ENCODE peak calls at places on chromosomes 1 and 21, in four cellular contexts. One of them, this sample, is unnamed. For H3K9me3, the result is how much of the 10 kb centered on the place peaks cover.

GRCh38 chr1:156471496-156472490 is 28.8 kb downstream of the MEF2D start:
- DNase-seq in IMR-90: no peak
- DNase-seq in mucosa of descending colon: peak
- DNase-seq in cardiac muscle cell: peak
- DNase-seq in this sample: no peak

GRCh38 chr1:1181938-1182410 is 8.3 kb downstream of the TTLL10 start:
- DNase-seq in cardiac muscle cell: no peak
- DNase-seq in mucosa of descending colon: peak
- DNase-seq in IMR-90: no peak
- DNase-seq in this sample: no peak

GRCh38 chr1:198153103-198153502 is 3.7 kb upstream of the NEK7 start:
- DNase-seq in mucosa of descending colon: no peak
- DNase-seq in cardiac muscle cell: peak
- DNase-seq in IMR-90: peak
- DNase-seq in this sample: no peak

GRCh38 chr1:10122926-10123325 is 87.4 kb upstream of the KIF1B start:
- DNase-seq in mucosa of descending colon: no peak
- DNase-seq in IMR-90: peak
- DNase-seq in cardiac muscle cell: no peak
- DNase-seq in this sample: no peak

GRCh38 chr1:202009326-202010031 is 908 bp upstream of the ELF3 start:
- DNase-seq in mucosa of descending colon: peak
- DNase-seq in IMR-90: peak
- DNase-seq in cardiac muscle cell: peak
- DNase-seq in this sample: no peak

GRCh38 chr1:208219098-208219658 is 25.0 kb downstream of the PLXNA2 start:
- DNase-seq in IMR-90: no peak
- DNase-seq in cardiac muscle cell: no peak
- DNase-seq in mucosa of descending colon: no peak
- DNase-seq in this sample: no peak

GRCh38 chr1:48493970-48494769 is 22.2 kb upstream of the SPATA6 start:
- DNase-seq in cardiac muscle cell: peak
- DNase-seq in mucosa of descending colon: no peak
- DNase-seq in IMR-90: peak
- DNase-seq in this sample: no peak

GRCh38 chr1:178726545-178726944 is 1.5 kb downstream of the RALGPS2 start:
- DNase-seq in mucosa of descending colon: no peak
- DNase-seq in cardiac muscle cell: no peak
- DNase-seq in IMR-90: no peak
- DNase-seq in this sample: no peak

GRCh38 chr1:234605983-234606730 is 3.8 kb downstream of the IRF2BP2 start:
- DNase-seq in mucosa of descending colon: peak
- DNase-seq in cardiac muscle cell: peak
- DNase-seq in IMR-90: peak
- DNase-seq in this sample: peak

GRCh38 chr1:59516881-59517280 is 220.0 kb downstream of the FGGY start:
- DNase-seq in mucosa of descending colon: no peak
- DNase-seq in IMR-90: no peak
- DNase-seq in cardiac muscle cell: peak
- DNase-seq in this sample: no peak

GRCh38 chr1:119040906-119041305 is 52.8 kb upstream of the TBX15 start:
- DNase-seq in cardiac muscle cell: peak
- DNase-seq in IMR-90: peak
- DNase-seq in mucosa of descending colon: no peak
- DNase-seq in this sample: no peak

GRCh38 chr1:30759718-30760281 is 2.2 kb upstream of the LAPTM5 start:
- DNase-seq in mucosa of descending colon: peak
- DNase-seq in IMR-90: no peak
- DNase-seq in cardiac muscle cell: no peak
- DNase-seq in this sample: peak

GRCh38 chr1:214367841-214368240 is 86.9 kb downstream of the SMYD2 start:
- DNase-seq in IMR-90: no peak
- DNase-seq in mucosa of descending colon: no peak
- DNase-seq in cardiac muscle cell: no peak
- DNase-seq in this sample: no peak

GRCh38 chr1:247147781-247148180 is 24.0 kb downstream of the ZNF124 start:
- DNase-seq in IMR-90: no peak
- DNase-seq in mucosa of descending colon: no peak
- DNase-seq in cardiac muscle cell: no peak
- DNase-seq in this sample: no peak

GRCh38 chr1:247145279-247145678 is 26.5 kb downstream of the ZNF124 start:
- DNase-seq in cardiac muscle cell: no peak
- DNase-seq in IMR-90: no peak
- DNase-seq in mucosa of descending colon: no peak
- DNase-seq in this sample: no peak

GRCh38 chr1:247146671-247147070 is 25.1 kb downstream of the ZNF124 start:
- DNase-seq in IMR-90: no peak
- DNase-seq in mucosa of descending colon: no peak
- DNase-seq in cardiac muscle cell: no peak
- DNase-seq in this sample: no peak
- H3K9me3 ChIP-seq in IMR-90: under half
- H3K9me3 ChIP-seq in mucosa of descending colon: half or more
- H3K9me3 ChIP-seq in cardiac muscle cell: under half
- H3K9me3 ChIP-seq in this sample: under half

GRCh38 chr21:40730051-40730760 is 116.8 kb downstream of the DSCAM start:
- DNase-seq in mucosa of descending colon: no peak
- DNase-seq in cardiac muscle cell: no peak
- DNase-seq in IMR-90: no peak
- DNase-seq in this sample: no peak
- H3K9me3 ChIP-seq in mucosa of descending colon: under half
- H3K9me3 ChIP-seq in cardiac muscle cell: under half
- H3K9me3 ChIP-seq in IMR-90: under half
- H3K9me3 ChIP-seq in this sample: under half

DNA sequence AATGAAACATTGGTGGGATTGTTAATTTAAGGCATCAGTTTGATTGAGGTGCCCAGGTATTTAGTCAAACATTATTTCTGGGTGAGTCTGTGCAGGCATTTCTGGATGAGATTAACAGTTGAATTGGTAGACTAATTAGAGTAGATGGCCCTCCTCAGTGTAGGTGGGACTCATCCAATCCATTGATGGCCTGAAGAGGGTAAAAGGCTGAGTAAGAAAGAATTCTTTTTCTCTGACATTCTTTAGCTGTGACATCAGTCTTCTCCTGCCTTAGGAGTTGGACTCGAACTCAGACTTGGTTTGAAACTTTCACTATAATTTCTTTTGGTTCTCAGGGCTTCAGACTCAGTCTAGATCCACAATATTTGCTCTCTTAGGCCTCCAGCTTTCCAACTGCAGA is 59.6 kb upstream of the ADAMTS5 start:
- DNase-seq in cardiac muscle cell: no peak
- DNase-seq in IMR-90: peak
- DNase-seq in mucosa of descending colon: no peak
- DNase-seq in this sample: no peak
- H3K9me3 ChIP-seq in cardiac muscle cell: under half
- H3K9me3 ChIP-seq in IMR-90: under half
- H3K9me3 ChIP-seq in mucosa of descending colon: under half
- H3K9me3 ChIP-seq in this sample: under half

DNA sequence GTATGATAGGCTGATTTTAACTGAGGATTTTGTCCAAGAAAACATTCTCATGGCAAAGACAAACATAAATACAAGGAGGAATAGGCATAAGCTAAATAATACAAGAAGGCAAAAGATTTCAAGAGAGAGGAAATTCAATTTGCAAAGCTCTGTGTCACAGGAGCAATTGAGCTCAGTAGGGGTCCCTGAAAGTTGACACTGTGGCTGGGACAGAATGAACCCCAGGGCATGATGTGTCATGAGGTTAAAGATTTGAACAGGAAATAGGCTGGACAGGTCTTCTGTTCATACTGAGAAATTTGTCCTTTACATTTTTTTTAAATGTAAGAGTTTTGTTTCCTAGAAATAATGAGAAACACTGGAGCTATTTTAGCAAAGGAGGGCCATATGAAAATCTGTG is 555.4 kb upstream of the NEGR1 start:
- DNase-seq in mucosa of descending colon: no peak
- DNase-seq in cardiac muscle cell: no peak
- DNase-seq in IMR-90: no peak
- DNase-seq in this sample: no peak
- H3K9me3 ChIP-seq in mucosa of descending colon: under half
- H3K9me3 ChIP-seq in cardiac muscle cell: under half
- H3K9me3 ChIP-seq in IMR-90: under half
- H3K9me3 ChIP-seq in this sample: under half

GRCh38 chr1:247060771-247061170 is 17.8 kb downstream of the ZNF670 start:
- DNase-seq in mucosa of descending colon: no peak
- DNase-seq in IMR-90: no peak
- DNase-seq in cardiac muscle cell: no peak
- DNase-seq in this sample: no peak
- H3K9me3 ChIP-seq in mucosa of descending colon: under half
- H3K9me3 ChIP-seq in IMR-90: under half
- H3K9me3 ChIP-seq in cardiac muscle cell: under half
- H3K9me3 ChIP-seq in this sample: under half

GRCh38 chr1:44327679-44328491 is 27.2 kb downstream of the ERI3 start:
- DNase-seq in cardiac muscle cell: peak
- DNase-seq in mucosa of descending colon: peak
- DNase-seq in IMR-90: peak
- DNase-seq in this sample: no peak
- H3K9me3 ChIP-seq in cardiac muscle cell: under half
- H3K9me3 ChIP-seq in mucosa of descending colon: under half
- H3K9me3 ChIP-seq in IMR-90: under half
- H3K9me3 ChIP-seq in this sample: under half

GRCh38 chr1:69258842-69259241 is 308.9 kb upstream of the LRRC7 start:
- DNase-seq in cardiac muscle cell: no peak
- DNase-seq in IMR-90: no peak
- DNase-seq in mucosa of descending colon: no peak
- DNase-seq in this sample: no peak

GRCh38 chr1:69269491-69269890 is 298.2 kb upstream of the LRRC7 start:
- DNase-seq in cardiac muscle cell: no peak
- DNase-seq in mucosa of descending colon: no peak
- DNase-seq in IMR-90: no peak
- DNase-seq in this sample: no peak

GRCh38 chr1:69263982-69264381 is 303.7 kb upstream of the LRRC7 start:
- DNase-seq in IMR-90: no peak
- DNase-seq in mucosa of descending colon: no peak
- DNase-seq in cardiac muscle cell: peak
- DNase-seq in this sample: no peak
- H3K9me3 ChIP-seq in IMR-90: under half
- H3K9me3 ChIP-seq in mucosa of descending colon: under half
- H3K9me3 ChIP-seq in cardiac muscle cell: under half
- H3K9me3 ChIP-seq in this sample: under half

GRCh38 chr21:15400905-15401304 is 328.9 kb upstream of the USP25 start:
- DNase-seq in IMR-90: no peak
- DNase-seq in mucosa of descending colon: no peak
- DNase-seq in cardiac muscle cell: peak
- DNase-seq in this sample: no peak
- H3K9me3 ChIP-seq in IMR-90: under half
- H3K9me3 ChIP-seq in mucosa of descending colon: under half
- H3K9me3 ChIP-seq in cardiac muscle cell: under half
- H3K9me3 ChIP-seq in this sample: under half

GRCh38 chr1:248739580-248740205 is 15.9 kb downstream of the LYPD8 start:
- DNase-seq in cardiac muscle cell: no peak
- DNase-seq in IMR-90: no peak
- DNase-seq in mucosa of descending colon: no peak
- DNase-seq in this sample: no peak
- H3K9me3 ChIP-seq in cardiac muscle cell: under half
- H3K9me3 ChIP-seq in IMR-90: under half
- H3K9me3 ChIP-seq in mucosa of descending colon: under half
- H3K9me3 ChIP-seq in this sample: under half

GRCh38 chr1:35605882-35606182 is 32.7 kb downstream of the TFAP2E start:
- DNase-seq in cardiac muscle cell: peak
- DNase-seq in IMR-90: no peak
- DNase-seq in mucosa of descending colon: no peak
- DNase-seq in this sample: no peak
- H3K9me3 ChIP-seq in cardiac muscle cell: under half
- H3K9me3 ChIP-seq in IMR-90: under half
- H3K9me3 ChIP-seq in mucosa of descending colon: under half
- H3K9me3 ChIP-seq in this sample: under half